ENCODE peak calls at places on chromosomes 13 and 19, in seven cellular contexts. H, N, T, I, U, R and B are unnamed samples.

GRCh38 chr19:55370305-55370988 is at the start of gene IL11:
- DNase-seq in H (no peak), N (no peak), T (no peak), I (no peak), U (no peak), R (no peak), B (no peak)

GRCh38 chr19:14768001-14768400 is 10.4 kb downstream of the ADGRE2 start:
- DNase-seq in H (no peak), N (peak; percentile 11), T (no peak), I (no peak), U (no peak), R (no peak), B (no peak)

GRCh38 chr19:50896591-50897190 is 14.5 kb downstream of the KLK4 start:
- DNase-seq in H (no peak), N (no peak), T (no peak), I (peak; percentile 11), U (no peak), R (no peak), B (no peak)

GRCh38 chr19:15332311-15332996 is at the start of gene BRD4:
- DNase-seq in H (peak; percentile 83), N (peak; percentile 64), T (peak; percentile 59), I (peak; percentile 42), U (peak; percentile 98), R (peak; percentile 66), B (no peak)

GRCh38 chr13:60759499-60759898 is 362.5 kb downstream of the TDRD3 start:
- DNase-seq in H (no peak), N (no peak), T (no peak), I (peak; percentile 69), U (peak; percentile 15), R (no peak), B (peak; percentile 15)

GRCh38 chr13:36680918-36681317 is 7.1 kb downstream of the SERTM1 start:
- DNase-seq in H (no peak), N (no peak), T (no peak), I (no peak), U (no peak), R (no peak), B (no peak)

GRCh38 chr19:47356900-47357299 is 7.8 kb downstream of the DHX34 start:
- DNase-seq in H (no peak), N (no peak), T (no peak), I (no peak), U (no peak), R (no peak), B (no peak)

GRCh38 chr13:40109324-40109958 is 454.0 kb downstream of the COG6 start:
- DNase-seq in H (no peak), N (no peak), T (no peak), I (no peak), U (no peak), R (no peak), B (no peak)

GRCh38 chr13:113744197-113745000 is 14.6 kb upstream of the TMEM255B start:
- DNase-seq in H (peak; percentile 36), N (no peak), T (no peak), I (peak; percentile 83), U (no peak), R (no peak), B (no peak)

GRCh38 chr13:50198508-50198907 is 183.3 kb downstream of the KCNRG start:
- DNase-seq in H (no peak), N (no peak), T (no peak), I (peak; percentile 14), U (no peak), R (no peak), B (peak; percentile 51)

GRCh38 chr19:57231686-57232085 is 863 bp downstream of the AURKC start:
- DNase-seq in H (no peak), N (no peak), T (no peak), I (no peak), U (peak; percentile 21), R (no peak), B (no peak)

GRCh38 chr19:48319647-48320537 is 5.5 kb upstream of the EMP3 start:
- DNase-seq in H (peak; percentile 96), N (peak; percentile 88), T (peak; percentile 50), I (peak; percentile 60), U (peak; percentile 75), R (peak; percentile 71), B (peak; percentile 79)

GRCh38 chr19:7673995-7674667 is 2.8 kb upstream of the MCEMP1 start:
- DNase-seq in H (peak; percentile 70), N (peak; percentile 75), T (no peak), I (no peak), U (peak; percentile 81), R (no peak), B (peak; percentile 24)

GRCh38 chr13:39417131-39417530 is 185.9 kb downstream of the LHFPL6 start:
- DNase-seq in H (no peak), N (peak; percentile 45), T (no peak), I (no peak), U (peak; percentile 24), R (no peak), B (no peak)

GRCh38 chr19:2573916-2574315 is 98.0 kb downstream of the GADD45B start:
- DNase-seq in H (no peak), N (no peak), T (no peak), I (no peak), U (no peak), R (no peak), B (no peak)

GRCh38 chr19:7509625-7510024 is 6.3 kb upstream of the ZNF358 start:
- DNase-seq in H (no peak), N (peak; percentile 57), T (no peak), I (no peak), U (no peak), R (no peak), B (no peak)

GRCh38 chr19:38524994-38525634 is 91.6 kb downstream of the RYR1 start:
- DNase-seq in H (no peak), N (no peak), T (no peak), I (no peak), U (no peak), R (no peak), B (no peak)

GRCh38 chr13:102440259-102440936 is 38.5 kb upstream of the FGF14 start:
- DNase-seq in H (peak; percentile 59), N (no peak), T (no peak), I (peak; percentile 84), U (no peak), R (no peak), B (no peak)

GRCh38 chr19:13872695-13873389 is 4.1 kb upstream of the NANOS3 start:
- DNase-seq in H (peak; percentile 66), N (peak; percentile 83), T (no peak), I (peak; percentile 44), U (peak; percentile 87), R (no peak), B (no peak)

GRCh38 chr19:39166571-39167391 is 30.0 kb upstream of the NCCRP1 start:
- DNase-seq in H (peak; percentile 91), N (no peak), T (no peak), I (no peak), U (peak; percentile 57), R (no peak), B (no peak)